ENCODE peak calls at places on chromosomes 6 and 20, in four cellular contexts. G is PC-3, Z is MM.1S, X is neural progenitor cell. T is an unnamed sample.

GRCh38 chr6:15842718-15843117 is 179.9 kb upstream of the DTNBP1 start:
- DNase-seq in G (no peak), Z (no peak), X (no peak), T (no peak)

GRCh38 chr6:38673397-38674165 is 29.4 kb downstream of the GLO1 start:
- DNase-seq in G (peak; percentile 6), Z (no peak), X (no peak), T (no peak)

GRCh38 chr6:40906759-40907158 is 132.3 kb downstream of the UNC5CL start:
- DNase-seq in G (peak; percentile 90), Z (no peak), X (no peak), T (no peak)

GRCh38 chr20:36786663-36787062 is 13.1 kb upstream of the DSN1 start:
- DNase-seq in G (no peak), Z (no peak), X (no peak), T (no peak)

GRCh38 chr6:163745566-163746400 is 331.3 kb downstream of the QKI start:
- DNase-seq in G (peak; percentile 39), Z (no peak), X (peak; percentile 20), T (no peak)

GRCh38 chr20:25991051-25991755 is 294.6 kb upstream of the ZNF337 start:
- DNase-seq in G (no peak), Z (no peak), X (no peak), T (no peak)

GRCh38 chr20:33653900-33654596 is 8.1 kb upstream of the C20orf144 start:
- DNase-seq in G (peak; percentile 62), Z (no peak), X (no peak), T (no peak)

GRCh38 chr6:12012231-12012565 is at the start of gene HIVEP1:
- DNase-seq in G (no peak), Z (peak; percentile 22), X (peak; percentile 79), T (no peak)

GRCh38 chr6:1076531-1077453 is 235.1 kb upstream of the FOXQ1 start:
- DNase-seq in G (no peak), Z (no peak), X (no peak), T (no peak)

GRCh38 chr20:50284811-50285375 is 94.3 kb downstream of the CEBPB start:
- DNase-seq in G (no peak), Z (no peak), X (no peak), T (no peak)
- H3K4me1 ChIP-seq in G (peaks cover 23% of the 10 kb centered on the region), Z (no peaks in the 10 kb centered on the region), X (peaks cover 8% of the 10 kb centered on the region), T (peaks cover 49% of the 10 kb centered on the region)

GRCh38 chr6:138596591-138596990 is 97.3 kb upstream of the NHSL1 start:
- DNase-seq in G (no peak), Z (no peak), X (no peak), T (no peak)

GRCh38 chr6:138594042-138594636 is 94.8 kb upstream of the NHSL1 start:
- DNase-seq in G (no peak), Z (no peak), X (no peak), T (no peak)

GRCh38 chr6:138597336-138597735 is 98.0 kb upstream of the NHSL1 start:
- DNase-seq in G (no peak), Z (no peak), X (no peak), T (no peak)

GRCh38 chr6:138594749-138595148 is 95.5 kb upstream of the NHSL1 start:
- DNase-seq in G (no peak), Z (no peak), X (no peak), T (no peak)

DNA sequence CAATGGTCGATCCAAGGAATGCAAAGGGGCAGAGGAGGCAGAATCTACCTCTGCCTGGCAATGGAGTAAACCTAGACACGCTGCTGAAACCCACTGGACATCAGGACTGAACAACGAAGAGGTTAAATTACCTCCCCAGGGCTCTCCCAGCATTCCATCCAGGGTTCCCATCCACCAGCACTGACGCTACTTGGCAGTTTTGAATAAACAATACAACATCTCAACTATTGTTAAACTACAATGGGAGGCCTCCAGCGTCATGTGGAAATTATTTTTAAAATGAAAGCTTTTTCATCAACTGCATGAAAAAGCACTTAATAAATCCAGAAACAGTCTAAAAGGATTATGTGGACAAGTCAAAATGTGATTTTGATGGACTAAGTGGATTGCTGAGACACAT is 96.8 kb upstream of the NHSL1 start:
- DNase-seq in G (no peak), Z (no peak), X (no peak), T (no peak)
- H3K4me1 ChIP-seq in G (peaks cover 31% of the 10 kb centered on the region), Z (no peaks in the 10 kb centered on the region), X (peaks cover 22% of the 10 kb centered on the region), T (peaks cover 24% of the 10 kb centered on the region)

GRCh38 chr6:121520337-121521163 is 85.1 kb downstream of the GJA1 start:
- DNase-seq in G (peak; percentile 11), Z (no peak), X (no peak), T (no peak)
- H3K4me1 ChIP-seq in G (peaks cover 14% of the 10 kb centered on the region), Z (no peaks in the 10 kb centered on the region), X (no peaks in the 10 kb centered on the region), T (peaks cover 19% of the 10 kb centered on the region)

DNA sequence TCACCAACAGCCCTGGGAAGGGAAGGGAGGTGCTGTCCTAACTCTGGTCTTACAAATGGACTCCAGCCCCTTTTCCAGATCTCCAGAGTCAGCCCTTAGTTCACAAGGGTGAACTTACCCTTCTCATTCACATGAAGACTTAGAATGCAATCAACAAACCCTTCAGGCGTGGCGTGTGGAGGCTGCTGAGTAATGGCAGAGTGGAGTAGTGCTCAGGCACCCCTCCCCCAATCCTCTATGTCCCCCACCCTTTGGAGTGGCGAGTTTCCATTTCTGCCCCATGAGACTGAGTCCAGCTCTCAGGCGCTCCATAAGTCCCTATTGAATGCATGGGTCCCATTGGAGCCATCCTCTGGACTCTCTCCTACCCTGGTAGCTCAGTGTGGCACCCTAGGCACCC is 3.3 kb downstream of the SNAI1 start:
- DNase-seq in G (no peak), Z (no peak), X (no peak), T (no peak)
- H3K4me1 ChIP-seq in G (peaks cover 17% of the 10 kb centered on the region), Z (peaks cover 3% of the 10 kb centered on the region), X (peaks cover 69% of the 10 kb centered on the region), T (peaks cover 64% of the 10 kb centered on the region)

GRCh38 chr6:103507052-103507451 is 1352.7 kb downstream of the HACE1 start:
- DNase-seq in G (no peak), Z (no peak), X (no peak), T (no peak)
- H3K4me1 ChIP-seq in G (no peaks in the 10 kb centered on the region), Z (no peaks in the 10 kb centered on the region), X (no peaks in the 10 kb centered on the region), T (no peaks in the 10 kb centered on the region)

T was measured in suprapubic skin.